ENCODE peak calls at places on chromosomes 7 and 10, in eight cellular contexts. One of them, this sample, is unnamed.

GRCh38 chr10:131724891-131725735 is 175.7 kb upstream of the PPP2R2D start:
- DNase-seq in D721Med: no peak
- DNase-seq in M059J: no peak
- DNase-seq in hippocampal formation: no peak
- DNase-seq in NCI-H82: no peak
- DNase-seq in EL: no peak
- DNase-seq in IMR-90: no peak
- DNase-seq in activated CD8-positive, alpha-beta memory T cell treated with anti-CD3 and anti-CD28 coated beads, Interleukin-2, amount 10 ng/mL, durations not matched to agents 7 days and 5 days: peak; percentile 34
- DNase-seq in this sample: no peak

GRCh38 chr10:90983940-90984549 is 63.2 kb upstream of the ANKRD1 start:
- DNase-seq in D721Med: no peak
- DNase-seq in M059J: no peak
- DNase-seq in hippocampal formation: no peak
- DNase-seq in NCI-H82: no peak
- DNase-seq in EL: no peak
- DNase-seq in IMR-90: no peak
- DNase-seq in activated CD8-positive, alpha-beta memory T cell treated with anti-CD3 and anti-CD28 coated beads, Interleukin-2, amount 10 ng/mL, durations not matched to agents 7 days and 5 days: no peak
- DNase-seq in this sample: no peak

GRCh38 chr7:73815436-73815835 is 15.4 kb upstream of the CLDN4 start:
- DNase-seq in D721Med: no peak
- DNase-seq in M059J: no peak
- DNase-seq in hippocampal formation: no peak
- DNase-seq in NCI-H82: no peak
- DNase-seq in EL: no peak
- DNase-seq in IMR-90: no peak
- DNase-seq in activated CD8-positive, alpha-beta memory T cell treated with anti-CD3 and anti-CD28 coated beads, Interleukin-2, amount 10 ng/mL, durations not matched to agents 7 days and 5 days: no peak
- DNase-seq in this sample: no peak

GRCh38 chr7:47609803-47610452 is 28.0 kb upstream of the TNS3 start:
- DNase-seq in D721Med: no peak
- DNase-seq in M059J: peak; percentile 57
- DNase-seq in hippocampal formation: no peak
- DNase-seq in NCI-H82: no peak
- DNase-seq in EL: peak; percentile 25
- DNase-seq in IMR-90: peak; percentile 97
- DNase-seq in activated CD8-positive, alpha-beta memory T cell treated with anti-CD3 and anti-CD28 coated beads, Interleukin-2, amount 10 ng/mL, durations not matched to agents 7 days and 5 days: no peak
- DNase-seq in this sample: no peak

GRCh38 chr7:117322741-117323584 is at the start of gene WNT2:
- DNase-seq in D721Med: no peak
- DNase-seq in M059J: no peak
- DNase-seq in hippocampal formation: no peak
- DNase-seq in NCI-H82: no peak
- DNase-seq in EL: peak; percentile 20
- DNase-seq in IMR-90: peak; percentile 22
- DNase-seq in activated CD8-positive, alpha-beta memory T cell treated with anti-CD3 and anti-CD28 coated beads, Interleukin-2, amount 10 ng/mL, durations not matched to agents 7 days and 5 days: no peak
- DNase-seq in this sample: no peak

GRCh38 chr7:156932006-156932405 is 17.5 kb upstream of the NOM1 start:
- DNase-seq in D721Med: no peak
- DNase-seq in M059J: peak; percentile 51
- DNase-seq in hippocampal formation: no peak
- DNase-seq in NCI-H82: no peak
- DNase-seq in EL: peak; percentile 19
- DNase-seq in IMR-90: no peak
- DNase-seq in activated CD8-positive, alpha-beta memory T cell treated with anti-CD3 and anti-CD28 coated beads, Interleukin-2, amount 10 ng/mL, durations not matched to agents 7 days and 5 days: no peak
- DNase-seq in this sample: no peak

GRCh38 chr7:123437447-123437995 is 96.9 kb downstream of the IQUB start:
- DNase-seq in D721Med: no peak
- DNase-seq in M059J: no peak
- DNase-seq in hippocampal formation: no peak
- DNase-seq in NCI-H82: no peak
- DNase-seq in EL: no peak
- DNase-seq in IMR-90: no peak
- DNase-seq in activated CD8-positive, alpha-beta memory T cell treated with anti-CD3 and anti-CD28 coated beads, Interleukin-2, amount 10 ng/mL, durations not matched to agents 7 days and 5 days: no peak
- DNase-seq in this sample: no peak

GRCh38 chr7:87148332-87148955 is 3.8 kb upstream of the DMTF1 start:
- DNase-seq in D721Med: no peak
- DNase-seq in M059J: peak; percentile 32
- DNase-seq in hippocampal formation: no peak
- DNase-seq in NCI-H82: peak; percentile 45
- DNase-seq in EL: peak; percentile 15
- DNase-seq in IMR-90: peak; percentile 26
- DNase-seq in activated CD8-positive, alpha-beta memory T cell treated with anti-CD3 and anti-CD28 coated beads, Interleukin-2, amount 10 ng/mL, durations not matched to agents 7 days and 5 days: no peak
- DNase-seq in this sample: no peak

GRCh38 chr7:3879337-3880054 is 578.4 kb downstream of the SDK1 start:
- DNase-seq in D721Med: no peak
- DNase-seq in M059J: no peak
- DNase-seq in hippocampal formation: no peak
- DNase-seq in NCI-H82: no peak
- DNase-seq in EL: no peak
- DNase-seq in IMR-90: no peak
- DNase-seq in activated CD8-positive, alpha-beta memory T cell treated with anti-CD3 and anti-CD28 coated beads, Interleukin-2, amount 10 ng/mL, durations not matched to agents 7 days and 5 days: no peak
- DNase-seq in this sample: no peak

GRCh38 chr7:36506820-36507219 is 117.2 kb downstream of the ANLN start:
- DNase-seq in D721Med: no peak
- DNase-seq in M059J: no peak
- DNase-seq in hippocampal formation: no peak
- DNase-seq in NCI-H82: no peak
- DNase-seq in EL: no peak
- DNase-seq in IMR-90: peak; percentile 28
- DNase-seq in activated CD8-positive, alpha-beta memory T cell treated with anti-CD3 and anti-CD28 coated beads, Interleukin-2, amount 10 ng/mL, durations not matched to agents 7 days and 5 days: no peak
- DNase-seq in this sample: no peak

GRCh38 chr7:19552576-19552975 is 156.3 kb downstream of the POLR1F start:
- DNase-seq in D721Med: no peak
- DNase-seq in M059J: no peak
- DNase-seq in hippocampal formation: no peak
- DNase-seq in NCI-H82: no peak
- DNase-seq in EL: no peak
- DNase-seq in IMR-90: no peak
- DNase-seq in activated CD8-positive, alpha-beta memory T cell treated with anti-CD3 and anti-CD28 coated beads, Interleukin-2, amount 10 ng/mL, durations not matched to agents 7 days and 5 days: no peak
- DNase-seq in this sample: no peak

GRCh38 chr10:79250259-79250658 is 97.0 kb upstream of the PPIF start:
- DNase-seq in D721Med: no peak
- DNase-seq in M059J: no peak
- DNase-seq in hippocampal formation: peak; percentile 45
- DNase-seq in NCI-H82: no peak
- DNase-seq in EL: no peak
- DNase-seq in IMR-90: no peak
- DNase-seq in activated CD8-positive, alpha-beta memory T cell treated with anti-CD3 and anti-CD28 coated beads, Interleukin-2, amount 10 ng/mL, durations not matched to agents 7 days and 5 days: peak; percentile 60
- DNase-seq in this sample: no peak

GRCh38 chr10:3741688-3742461 is 43.1 kb downstream of the KLF6 start:
- DNase-seq in D721Med: no peak
- DNase-seq in M059J: peak; percentile 69
- DNase-seq in hippocampal formation: no peak
- DNase-seq in NCI-H82: no peak
- DNase-seq in EL: no peak
- DNase-seq in IMR-90: no peak
- DNase-seq in activated CD8-positive, alpha-beta memory T cell treated with anti-CD3 and anti-CD28 coated beads, Interleukin-2, amount 10 ng/mL, durations not matched to agents 7 days and 5 days: no peak
- DNase-seq in this sample: no peak

GRCh38 chr10:22824984-22825383 is 102.9 kb upstream of the ARMC3 start:
- DNase-seq in D721Med: no peak
- DNase-seq in M059J: peak; percentile 82
- DNase-seq in hippocampal formation: no peak
- DNase-seq in NCI-H82: no peak
- DNase-seq in EL: peak; percentile 82
- DNase-seq in IMR-90: peak; percentile 74
- DNase-seq in activated CD8-positive, alpha-beta memory T cell treated with anti-CD3 and anti-CD28 coated beads, Interleukin-2, amount 10 ng/mL, durations not matched to agents 7 days and 5 days: no peak
- DNase-seq in this sample: no peak

GRCh38 chr7:124275411-124275810 is 242.5 kb upstream of the TMEM229A start:
- DNase-seq in D721Med: no peak
- DNase-seq in M059J: no peak
- DNase-seq in hippocampal formation: no peak
- DNase-seq in NCI-H82: peak; percentile 62
- DNase-seq in EL: no peak
- DNase-seq in IMR-90: peak; percentile 9
- DNase-seq in activated CD8-positive, alpha-beta memory T cell treated with anti-CD3 and anti-CD28 coated beads, Interleukin-2, amount 10 ng/mL, durations not matched to agents 7 days and 5 days: no peak
- DNase-seq in this sample: no peak

GRCh38 chr10:72765051-72765450 is 73.1 kb downstream of the MCU start:
- DNase-seq in D721Med: no peak
- DNase-seq in M059J: no peak
- DNase-seq in hippocampal formation: no peak
- DNase-seq in NCI-H82: no peak
- DNase-seq in EL: no peak
- DNase-seq in IMR-90: no peak
- DNase-seq in activated CD8-positive, alpha-beta memory T cell treated with anti-CD3 and anti-CD28 coated beads, Interleukin-2, amount 10 ng/mL, durations not matched to agents 7 days and 5 days: no peak
- DNase-seq in this sample: no peak

GRCh38 chr7:4621401-4621800 is 60.7 kb upstream of the FOXK1 start:
- DNase-seq in D721Med: no peak
- DNase-seq in M059J: no peak
- DNase-seq in hippocampal formation: no peak
- DNase-seq in NCI-H82: no peak
- DNase-seq in EL: no peak
- DNase-seq in IMR-90: no peak
- DNase-seq in activated CD8-positive, alpha-beta memory T cell treated with anti-CD3 and anti-CD28 coated beads, Interleukin-2, amount 10 ng/mL, durations not matched to agents 7 days and 5 days: no peak
- DNase-seq in this sample: no peak

GRCh38 chr7:6430271-6430940 is 17.3 kb downstream of the DAGLB start:
- DNase-seq in D721Med: no peak
- DNase-seq in M059J: peak; percentile 41
- DNase-seq in hippocampal formation: no peak
- DNase-seq in NCI-H82: peak; percentile 18
- DNase-seq in EL: peak; percentile 59
- DNase-seq in IMR-90: peak; percentile 80
- DNase-seq in activated CD8-positive, alpha-beta memory T cell treated with anti-CD3 and anti-CD28 coated beads, Interleukin-2, amount 10 ng/mL, durations not matched to agents 7 days and 5 days: no peak
- DNase-seq in this sample: peak; percentile 16

GRCh38 chr10:22682237-22683192 is 31.9 kb downstream of the PIP4K2A start:
- DNase-seq in D721Med: no peak
- DNase-seq in M059J: peak; percentile 81
- DNase-seq in hippocampal formation: no peak
- DNase-seq in NCI-H82: no peak
- DNase-seq in EL: peak; percentile 52
- DNase-seq in IMR-90: peak; percentile 58
- DNase-seq in activated CD8-positive, alpha-beta memory T cell treated with anti-CD3 and anti-CD28 coated beads, Interleukin-2, amount 10 ng/mL, durations not matched to agents 7 days and 5 days: peak; percentile 86
- DNase-seq in this sample: no peak

GRCh38 chr7:123351506-123352225 is 151.9 kb upstream of the SLC13A1 start:
- DNase-seq in D721Med: no peak
- DNase-seq in M059J: peak; percentile 1
- DNase-seq in hippocampal formation: no peak
- DNase-seq in NCI-H82: peak; percentile 80
- DNase-seq in EL: no peak
- DNase-seq in IMR-90: no peak
- DNase-seq in activated CD8-positive, alpha-beta memory T cell treated with anti-CD3 and anti-CD28 coated beads, Interleukin-2, amount 10 ng/mL, durations not matched to agents 7 days and 5 days: no peak
- DNase-seq in this sample: no peak